ENCODE peak calls at places on chromosomes 16 and 17, in seven cellular contexts. One of them, this sample, is unnamed.

GRCh38 chr16:67546761-67547422 is 15.4 kb upstream of the CTCF start:
- DNase-seq in H1: peak
- DNase-seq in neuronal stem cell: peak
- DNase-seq in IMR-90: peak
- DNase-seq in mesenchymal stem cell: peak
- DNase-seq in H9: peak
- DNase-seq in mesendoderm: peak
- DNase-seq in this sample: peak

GRCh38 chr16:25210758-25211157 is 6.0 kb upstream of the AQP8 start:
- DNase-seq in mesenchymal stem cell: peak
- DNase-seq in mesendoderm: no peak
- DNase-seq in H1: no peak
- DNase-seq in IMR-90: peak
- DNase-seq in H9: no peak
- DNase-seq in neuronal stem cell: no peak
- DNase-seq in this sample: no peak

GRCh38 chr16:75402174-75402820 is 31.0 kb downstream of the CFDP1 start:
- DNase-seq in neuronal stem cell: no peak
- DNase-seq in IMR-90: peak
- DNase-seq in H9: no peak
- DNase-seq in mesenchymal stem cell: peak
- DNase-seq in mesendoderm: peak
- DNase-seq in H1: no peak
- DNase-seq in this sample: peak

GRCh38 chr17:28853295-28853694 is 1.5 kb upstream of the ERAL1 start:
- DNase-seq in mesendoderm: no peak
- DNase-seq in IMR-90: no peak
- DNase-seq in mesenchymal stem cell: no peak
- DNase-seq in H9: no peak
- DNase-seq in H1: no peak
- DNase-seq in neuronal stem cell: no peak
- DNase-seq in this sample: no peak

GRCh38 chr16:86405319-86405718 is 105.0 kb upstream of the FOXF1 start:
- DNase-seq in neuronal stem cell: no peak
- DNase-seq in H1: no peak
- DNase-seq in mesenchymal stem cell: peak
- DNase-seq in H9: no peak
- DNase-seq in IMR-90: peak
- DNase-seq in mesendoderm: no peak
- DNase-seq in this sample: no peak

GRCh38 chr16:77660311-77660710 is 62.0 kb upstream of the NUDT7 start:
- DNase-seq in IMR-90: peak
- DNase-seq in H9: peak
- DNase-seq in mesenchymal stem cell: peak
- DNase-seq in neuronal stem cell: peak
- DNase-seq in mesendoderm: peak
- DNase-seq in H1: no peak
- DNase-seq in this sample: no peak

GRCh38 chr17:38864636-38865398 is 5.0 kb upstream of the LASP1 start:
- DNase-seq in neuronal stem cell: no peak
- DNase-seq in mesenchymal stem cell: peak
- DNase-seq in mesendoderm: peak
- DNase-seq in IMR-90: peak
- DNase-seq in H9: peak
- DNase-seq in H1: no peak
- DNase-seq in this sample: peak

GRCh38 chr17:73455767-73456166 is 144.0 kb upstream of the CDC42EP4 start:
- DNase-seq in IMR-90: no peak
- DNase-seq in H9: no peak
- DNase-seq in mesendoderm: no peak
- DNase-seq in neuronal stem cell: no peak
- DNase-seq in mesenchymal stem cell: no peak
- DNase-seq in H1: no peak
- DNase-seq in this sample: no peak

GRCh38 chr17:44759096-44759915 is 518 bp downstream of the ADAM11 start:
- DNase-seq in mesendoderm: no peak
- DNase-seq in H9: peak
- DNase-seq in neuronal stem cell: no peak
- DNase-seq in mesenchymal stem cell: no peak
- DNase-seq in H1: no peak
- DNase-seq in IMR-90: no peak
- DNase-seq in this sample: no peak

GRCh38 chr16:23072769-23073549 is 76.3 kb downstream of the USP31 start:
- DNase-seq in mesendoderm: no peak
- DNase-seq in neuronal stem cell: no peak
- DNase-seq in IMR-90: peak
- DNase-seq in H9: no peak
- DNase-seq in H1: no peak
- DNase-seq in mesenchymal stem cell: peak
- DNase-seq in this sample: peak

GRCh38 chr17:60039096-60039495 is 39.6 kb downstream of the HEATR6 start:
- DNase-seq in H1: no peak
- DNase-seq in IMR-90: no peak
- DNase-seq in neuronal stem cell: no peak
- DNase-seq in mesenchymal stem cell: no peak
- DNase-seq in mesendoderm: no peak
- DNase-seq in H9: no peak
- DNase-seq in this sample: peak

GRCh38 chr17:31446195-31446967 is 54.9 kb downstream of the RAB11FIP4 start:
- DNase-seq in IMR-90: no peak
- DNase-seq in H9: no peak
- DNase-seq in neuronal stem cell: no peak
- DNase-seq in H1: no peak
- DNase-seq in mesenchymal stem cell: no peak
- DNase-seq in mesendoderm: no peak
- DNase-seq in this sample: no peak

GRCh38 chr17:78356163-78356713 is 3.6 kb downstream of the SOCS3 start:
- DNase-seq in neuronal stem cell: no peak
- DNase-seq in IMR-90: peak
- DNase-seq in mesenchymal stem cell: peak
- DNase-seq in mesendoderm: peak
- DNase-seq in H9: peak
- DNase-seq in H1: peak
- DNase-seq in this sample: peak

GRCh38 chr17:9765302-9765701 is 26.1 kb downstream of the DHRS7C start:
- DNase-seq in mesenchymal stem cell: no peak
- DNase-seq in mesendoderm: no peak
- DNase-seq in IMR-90: no peak
- DNase-seq in neuronal stem cell: no peak
- DNase-seq in H9: no peak
- DNase-seq in H1: no peak
- DNase-seq in this sample: no peak

GRCh38 chr17:40827746-40828453 is 5.5 kb upstream of the KRT10 start:
- DNase-seq in H1: no peak
- DNase-seq in IMR-90: no peak
- DNase-seq in mesenchymal stem cell: peak
- DNase-seq in neuronal stem cell: no peak
- DNase-seq in mesendoderm: peak
- DNase-seq in H9: no peak
- DNase-seq in this sample: peak

GRCh38 chr16:83966153-83966696 is 1.8 kb upstream of the NECAB2 start:
- DNase-seq in mesenchymal stem cell: no peak
- DNase-seq in IMR-90: no peak
- DNase-seq in H9: no peak
- DNase-seq in neuronal stem cell: no peak
- DNase-seq in H1: no peak
- DNase-seq in mesendoderm: no peak
- DNase-seq in this sample: no peak

GRCh38 chr17:61832463-61832862 is 30.9 kb downstream of the BRIP1 start:
- DNase-seq in H1: no peak
- DNase-seq in H9: no peak
- DNase-seq in IMR-90: no peak
- DNase-seq in mesenchymal stem cell: no peak
- DNase-seq in neuronal stem cell: no peak
- DNase-seq in mesendoderm: no peak
- DNase-seq in this sample: no peak

GRCh38 chr17:56468840-56469239 is 124.7 kb upstream of the NOG start:
- DNase-seq in neuronal stem cell: no peak
- DNase-seq in H9: no peak
- DNase-seq in mesendoderm: no peak
- DNase-seq in IMR-90: no peak
- DNase-seq in mesenchymal stem cell: no peak
- DNase-seq in H1: no peak
- DNase-seq in this sample: no peak

GRCh38 chr17:15377608-15378007 is 36.2 kb upstream of the TEKT3 start:
- DNase-seq in mesendoderm: no peak
- DNase-seq in H9: no peak
- DNase-seq in neuronal stem cell: peak
- DNase-seq in IMR-90: peak
- DNase-seq in H1: no peak
- DNase-seq in mesenchymal stem cell: peak
- DNase-seq in this sample: peak

GRCh38 chr16:88839745-88840588 is 16.8 kb downstream of the GALNS start:
- DNase-seq in mesenchymal stem cell: no peak
- DNase-seq in H9: no peak
- DNase-seq in neuronal stem cell: no peak
- DNase-seq in H1: no peak
- DNase-seq in IMR-90: no peak
- DNase-seq in mesendoderm: no peak
- DNase-seq in this sample: no peak

GRCh38 chr16:51154271-51155171 is 3.5 kb upstream of the SALL1 start:
- DNase-seq in mesenchymal stem cell: peak
- DNase-seq in mesendoderm: peak
- DNase-seq in H9: peak
- DNase-seq in H1: no peak
- DNase-seq in neuronal stem cell: no peak
- DNase-seq in IMR-90: no peak
- DNase-seq in this sample: no peak
- H3K4ac ChIP-seq in mesenchymal stem cell: peak
- H3K4ac ChIP-seq in mesendoderm: peak
- H3K4ac ChIP-seq in H9: no peak
- H3K4ac ChIP-seq in H1: peak
- H3K4ac ChIP-seq in neuronal stem cell: peak
- H3K4ac ChIP-seq in IMR-90: peak
- H3K4ac ChIP-seq in this sample: no peak

GRCh38 chr16:1639840-1640239 is 27.7 kb downstream of the CRAMP1 start:
- DNase-seq in H9: no peak
- DNase-seq in mesendoderm: no peak
- DNase-seq in neuronal stem cell: no peak
- DNase-seq in H1: no peak
- DNase-seq in mesenchymal stem cell: no peak
- DNase-seq in IMR-90: no peak
- DNase-seq in this sample: no peak
- H3K4ac ChIP-seq in H9: no peak
- H3K4ac ChIP-seq in mesendoderm: no peak
- H3K4ac ChIP-seq in neuronal stem cell: no peak
- H3K4ac ChIP-seq in H1: no peak
- H3K4ac ChIP-seq in mesenchymal stem cell: no peak
- H3K4ac ChIP-seq in IMR-90: no peak
- H3K4ac ChIP-seq in this sample: no peak

GRCh38 chr17:82753201-82753464 is 1.3 kb downstream of the TBCD start:
- DNase-seq in IMR-90: no peak
- DNase-seq in mesenchymal stem cell: no peak
- DNase-seq in mesendoderm: no peak
- DNase-seq in H1: no peak
- DNase-seq in neuronal stem cell: no peak
- DNase-seq in H9: no peak
- DNase-seq in this sample: no peak
- H3K4ac ChIP-seq in IMR-90: no peak
- H3K4ac ChIP-seq in mesenchymal stem cell: no peak
- H3K4ac ChIP-seq in mesendoderm: no peak
- H3K4ac ChIP-seq in H1: no peak
- H3K4ac ChIP-seq in neuronal stem cell: no peak
- H3K4ac ChIP-seq in H9: no peak
- H3K4ac ChIP-seq in this sample: no peak

DNA sequence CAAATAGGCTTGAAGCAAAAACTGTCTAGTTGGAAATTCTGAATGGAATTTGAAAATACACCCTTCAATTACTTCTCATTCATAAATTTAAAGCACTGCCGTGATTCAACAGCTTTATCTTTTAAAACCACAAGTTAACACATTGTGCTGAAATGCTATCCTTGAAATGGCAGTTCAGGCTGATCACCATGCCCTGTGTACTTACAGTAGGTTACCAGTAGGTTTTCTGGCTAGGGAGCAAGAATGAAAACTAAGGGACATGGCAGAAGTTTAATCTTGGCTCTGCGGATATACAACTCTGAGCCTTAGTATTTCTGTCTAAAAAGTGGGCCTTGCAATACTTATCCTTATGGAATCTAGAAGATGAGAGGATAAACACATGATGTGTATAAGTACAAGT is 28.0 kb downstream of the NXPH3 start:
- DNase-seq in neuronal stem cell: no peak
- DNase-seq in mesenchymal stem cell: no peak
- DNase-seq in H1: no peak
- DNase-seq in H9: no peak
- DNase-seq in IMR-90: no peak
- DNase-seq in mesendoderm: no peak
- DNase-seq in this sample: no peak
- H3K4ac ChIP-seq in neuronal stem cell: no peak
- H3K4ac ChIP-seq in mesenchymal stem cell: no peak
- H3K4ac ChIP-seq in H1: no peak
- H3K4ac ChIP-seq in H9: no peak
- H3K4ac ChIP-seq in IMR-90: no peak
- H3K4ac ChIP-seq in mesendoderm: no peak
- H3K4ac ChIP-seq in this sample: no peak

GRCh38 chr16:31504159-31504558 is 4.0 kb downstream of the RUSF1 start:
- DNase-seq in IMR-90: no peak
- DNase-seq in mesendoderm: no peak
- DNase-seq in H9: no peak
- DNase-seq in neuronal stem cell: no peak
- DNase-seq in mesenchymal stem cell: no peak
- DNase-seq in H1: no peak
- DNase-seq in this sample: no peak
- H3K4ac ChIP-seq in IMR-90: no peak
- H3K4ac ChIP-seq in mesendoderm: no peak
- H3K4ac ChIP-seq in H9: no peak
- H3K4ac ChIP-seq in neuronal stem cell: no peak
- H3K4ac ChIP-seq in mesenchymal stem cell: no peak
- H3K4ac ChIP-seq in H1: no peak
- H3K4ac ChIP-seq in this sample: no peak

GRCh38 chr17:7673239-7673638 is 14.1 kb downstream of the TP53 start:
- DNase-seq in IMR-90: no peak
- DNase-seq in neuronal stem cell: no peak
- DNase-seq in H9: peak
- DNase-seq in mesenchymal stem cell: no peak
- DNase-seq in mesendoderm: peak
- DNase-seq in H1: no peak
- DNase-seq in this sample: peak

GRCh38 chr17:7677388-7678067 is 9.8 kb downstream of the TP53 start:
- DNase-seq in H9: peak
- DNase-seq in neuronal stem cell: no peak
- DNase-seq in H1: no peak
- DNase-seq in mesenchymal stem cell: no peak
- DNase-seq in mesendoderm: peak
- DNase-seq in IMR-90: no peak
- DNase-seq in this sample: no peak

GRCh38 chr17:7676533-7676932 is 10.8 kb downstream of the TP53 start:
- DNase-seq in IMR-90: no peak
- DNase-seq in mesenchymal stem cell: no peak
- DNase-seq in neuronal stem cell: no peak
- DNase-seq in H1: no peak
- DNase-seq in H9: peak
- DNase-seq in mesendoderm: peak
- DNase-seq in this sample: no peak

DNA sequence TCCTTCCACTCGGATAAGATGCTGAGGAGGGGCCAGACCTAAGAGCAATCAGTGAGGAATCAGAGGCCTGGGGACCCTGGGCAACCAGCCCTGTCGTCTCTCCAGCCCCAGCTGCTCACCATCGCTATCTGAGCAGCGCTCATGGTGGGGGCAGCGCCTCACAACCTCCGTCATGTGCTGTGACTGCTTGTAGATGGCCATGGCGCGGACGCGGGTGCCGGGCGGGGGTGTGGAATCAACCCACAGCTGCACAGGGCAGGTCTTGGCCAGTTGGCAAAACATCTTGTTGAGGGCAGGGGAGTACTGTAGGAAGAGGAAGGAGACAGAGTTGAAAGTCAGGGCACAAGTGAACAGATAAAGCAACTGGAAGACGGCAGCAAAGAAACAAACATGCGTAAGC is 12.4 kb downstream of the TP53 start:
- DNase-seq in mesendoderm: no peak
- DNase-seq in neuronal stem cell: no peak
- DNase-seq in IMR-90: no peak
- DNase-seq in H9: no peak
- DNase-seq in H1: no peak
- DNase-seq in mesenchymal stem cell: no peak
- DNase-seq in this sample: no peak
- H3K4ac ChIP-seq in mesendoderm: no peak
- H3K4ac ChIP-seq in neuronal stem cell: no peak
- H3K4ac ChIP-seq in IMR-90: no peak
- H3K4ac ChIP-seq in H9: no peak
- H3K4ac ChIP-seq in H1: no peak
- H3K4ac ChIP-seq in mesenchymal stem cell: no peak
- H3K4ac ChIP-seq in this sample: no peak